ENCODE peak calls at places on chromosomes 13 and 19, in nine cellular contexts. One of them, this sample, is unnamed.

GRCh38 chr19:14022469-14022868 is 5.5 kb upstream of the RLN3 start:
- DNase-seq in left lung: no peak
- DNase-seq in body of pancreas: no peak
- DNase-seq in GM23338: no peak
- DNase-seq in mesothelial cell of epicardium: no peak
- DNase-seq in esophagus muscularis mucosa: no peak
- DNase-seq in ovary: no peak
- DNase-seq in B cell: no peak
- DNase-seq in uterus: no peak
- DNase-seq in this sample: no peak

GRCh38 chr19:34588249-34588648 is 88.7 kb downstream of the SCGB2B2 start:
- DNase-seq in esophagus muscularis mucosa: no peak
- DNase-seq in mesothelial cell of epicardium: no peak
- DNase-seq in uterus: no peak
- DNase-seq in body of pancreas: no peak
- DNase-seq in ovary: no peak
- DNase-seq in GM23338: no peak
- DNase-seq in B cell: no peak
- DNase-seq in left lung: no peak
- DNase-seq in this sample: no peak

GRCh38 chr19:45103200-45103624 is 10.2 kb downstream of the PPP1R37 start:
- DNase-seq in ovary: peak
- DNase-seq in B cell: peak
- DNase-seq in mesothelial cell of epicardium: no peak
- DNase-seq in GM23338: no peak
- DNase-seq in body of pancreas: peak
- DNase-seq in left lung: no peak
- DNase-seq in uterus: no peak
- DNase-seq in esophagus muscularis mucosa: no peak
- DNase-seq in this sample: no peak

GRCh38 chr13:93004919-93005318 is 221.7 kb upstream of the GPC6 start:
- DNase-seq in mesothelial cell of epicardium: no peak
- DNase-seq in GM23338: peak
- DNase-seq in B cell: no peak
- DNase-seq in left lung: no peak
- DNase-seq in uterus: no peak
- DNase-seq in ovary: no peak
- DNase-seq in esophagus muscularis mucosa: no peak
- DNase-seq in body of pancreas: no peak
- DNase-seq in this sample: no peak

GRCh38 chr13:112128052-112128610 is 61.2 kb downstream of the SOX1 start:
- DNase-seq in B cell: no peak
- DNase-seq in esophagus muscularis mucosa: no peak
- DNase-seq in body of pancreas: no peak
- DNase-seq in mesothelial cell of epicardium: no peak
- DNase-seq in uterus: no peak
- DNase-seq in ovary: no peak
- DNase-seq in left lung: no peak
- DNase-seq in GM23338: no peak
- DNase-seq in this sample: no peak

GRCh38 chr13:92103673-92104296 is 705.4 kb downstream of the GPC5 start:
- DNase-seq in esophagus muscularis mucosa: no peak
- DNase-seq in GM23338: peak
- DNase-seq in uterus: no peak
- DNase-seq in ovary: no peak
- DNase-seq in left lung: no peak
- DNase-seq in body of pancreas: no peak
- DNase-seq in B cell: no peak
- DNase-seq in mesothelial cell of epicardium: no peak
- DNase-seq in this sample: no peak

GRCh38 chr19:35354898-35355297 is 3.4 kb upstream of the FFAR3 start:
- DNase-seq in GM23338: no peak
- DNase-seq in B cell: no peak
- DNase-seq in mesothelial cell of epicardium: no peak
- DNase-seq in uterus: no peak
- DNase-seq in ovary: no peak
- DNase-seq in esophagus muscularis mucosa: no peak
- DNase-seq in body of pancreas: no peak
- DNase-seq in left lung: no peak
- DNase-seq in this sample: no peak

GRCh38 chr19:4115050-4115817 is 8.7 kb downstream of the MAP2K2 start:
- DNase-seq in GM23338: no peak
- DNase-seq in B cell: peak
- DNase-seq in ovary: no peak
- DNase-seq in body of pancreas: no peak
- DNase-seq in esophagus muscularis mucosa: no peak
- DNase-seq in uterus: no peak
- DNase-seq in mesothelial cell of epicardium: no peak
- DNase-seq in left lung: no peak
- DNase-seq in this sample: no peak

GRCh38 chr13:24168392-24168750 is 7.9 kb downstream of the SPATA13 start:
- DNase-seq in B cell: no peak
- DNase-seq in ovary: no peak
- DNase-seq in mesothelial cell of epicardium: no peak
- DNase-seq in body of pancreas: no peak
- DNase-seq in GM23338: no peak
- DNase-seq in uterus: no peak
- DNase-seq in esophagus muscularis mucosa: no peak
- DNase-seq in left lung: no peak
- DNase-seq in this sample: no peak

GRCh38 chr13:83386609-83387008 is 495.7 kb downstream of the SLITRK1 start:
- DNase-seq in B cell: no peak
- DNase-seq in mesothelial cell of epicardium: no peak
- DNase-seq in body of pancreas: no peak
- DNase-seq in left lung: no peak
- DNase-seq in ovary: no peak
- DNase-seq in esophagus muscularis mucosa: no peak
- DNase-seq in uterus: no peak
- DNase-seq in GM23338: no peak
- DNase-seq in this sample: no peak

GRCh38 chr19:48798937-48799336 is 11.9 kb downstream of the BCAT2 start:
- DNase-seq in uterus: no peak
- DNase-seq in GM23338: peak
- DNase-seq in mesothelial cell of epicardium: no peak
- DNase-seq in ovary: no peak
- DNase-seq in esophagus muscularis mucosa: no peak
- DNase-seq in B cell: no peak
- DNase-seq in body of pancreas: no peak
- DNase-seq in left lung: no peak
- DNase-seq in this sample: no peak

GRCh38 chr13:95862401-95862800 is 185.5 kb downstream of the DNAJC3 start:
- DNase-seq in uterus: no peak
- DNase-seq in esophagus muscularis mucosa: no peak
- DNase-seq in B cell: no peak
- DNase-seq in left lung: no peak
- DNase-seq in ovary: no peak
- DNase-seq in GM23338: no peak
- DNase-seq in mesothelial cell of epicardium: no peak
- DNase-seq in body of pancreas: no peak
- DNase-seq in this sample: no peak

GRCh38 chr13:34000955-34001354 is 183.0 kb downstream of the RFC3 start:
- DNase-seq in GM23338: no peak
- DNase-seq in mesothelial cell of epicardium: no peak
- DNase-seq in esophagus muscularis mucosa: no peak
- DNase-seq in left lung: no peak
- DNase-seq in uterus: no peak
- DNase-seq in body of pancreas: no peak
- DNase-seq in B cell: no peak
- DNase-seq in ovary: no peak
- DNase-seq in this sample: no peak

DNA sequence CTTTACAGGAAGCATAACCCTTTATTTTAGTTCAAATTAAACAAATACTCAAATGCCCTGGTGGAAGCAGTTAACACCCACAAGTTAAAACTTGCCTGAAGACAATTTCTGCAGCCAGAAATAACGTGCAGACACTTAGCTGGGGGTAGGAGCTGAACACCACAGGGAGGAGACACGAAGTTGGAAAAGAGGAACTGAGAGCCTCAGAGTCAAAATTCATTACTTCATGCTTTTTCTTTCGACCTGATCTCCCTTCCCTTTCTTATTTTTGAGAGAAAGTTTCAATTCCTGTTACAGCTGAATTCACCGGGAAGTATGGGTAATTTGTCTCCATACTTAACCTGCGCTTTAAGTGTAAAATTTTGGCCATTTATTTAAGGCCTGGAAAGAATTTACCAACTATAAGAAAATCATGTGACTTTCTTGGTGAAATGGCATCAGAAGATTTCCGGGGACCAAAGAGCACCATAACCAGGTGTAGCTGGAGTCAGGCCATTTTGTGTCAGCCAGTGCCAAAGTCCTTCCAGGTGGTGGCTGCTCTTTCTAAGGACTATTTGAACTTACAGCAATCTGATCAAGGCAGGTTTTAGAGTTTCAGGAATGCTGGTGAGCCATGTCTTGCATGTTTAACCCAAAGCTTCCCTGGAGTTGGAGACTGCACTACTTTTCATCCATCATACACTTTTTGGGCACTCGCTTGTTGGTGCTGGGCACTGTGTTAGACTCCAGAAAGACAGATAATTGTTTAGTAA is 46.5 kb upstream of the RCBTB2 start:
- DNase-seq in mesothelial cell of epicardium: no peak
- DNase-seq in ovary: no peak
- DNase-seq in B cell: peak
- DNase-seq in uterus: no peak
- DNase-seq in esophagus muscularis mucosa: peak
- DNase-seq in body of pancreas: peak
- DNase-seq in GM23338: no peak
- DNase-seq in left lung: no peak
- DNase-seq in this sample: no peak
- TF ChIP-seq CTCF in mesothelial cell of epicardium: no peak
- TF ChIP-seq CTCF in ovary: no peak
- TF ChIP-seq CTCF in B cell: no peak
- TF ChIP-seq CTCF in uterus: no peak
- TF ChIP-seq CTCF in esophagus muscularis mucosa: no peak
- TF ChIP-seq CTCF in body of pancreas: no peak
- TF ChIP-seq CTCF in GM23338: no peak
- TF ChIP-seq CTCF in left lung: no peak
- TF ChIP-seq CTCF in this sample: no peak

DNA sequence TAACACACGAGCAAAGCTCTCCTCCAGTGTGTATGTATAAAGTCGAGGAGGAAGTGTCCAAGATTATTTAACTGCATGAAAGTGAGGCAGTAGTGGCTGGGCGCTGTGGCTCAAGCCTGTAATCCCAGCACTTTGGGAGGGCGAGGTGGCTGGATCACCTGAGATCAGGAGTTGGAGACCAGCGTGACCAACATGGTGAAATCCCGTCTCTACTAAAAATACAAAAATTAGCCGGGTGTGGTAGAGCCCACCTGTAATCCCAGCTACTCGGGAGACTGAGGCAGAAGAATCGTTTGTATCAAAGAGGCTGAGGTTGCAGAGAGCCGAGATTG is 1.2 kb upstream of the ZNF20 start:
- DNase-seq in esophagus muscularis mucosa: no peak
- DNase-seq in GM23338: no peak
- DNase-seq in uterus: no peak
- DNase-seq in B cell: no peak
- DNase-seq in ovary: no peak
- DNase-seq in left lung: no peak
- DNase-seq in body of pancreas: no peak
- DNase-seq in mesothelial cell of epicardium: no peak
- DNase-seq in this sample: no peak
- TF ChIP-seq CTCF in esophagus muscularis mucosa: no peak
- TF ChIP-seq CTCF in GM23338: no peak
- TF ChIP-seq CTCF in uterus: no peak
- TF ChIP-seq CTCF in B cell: peak
- TF ChIP-seq CTCF in ovary: peak
- TF ChIP-seq CTCF in left lung: peak
- TF ChIP-seq CTCF in body of pancreas: no peak
- TF ChIP-seq CTCF in mesothelial cell of epicardium: peak
- TF ChIP-seq CTCF in this sample: no peak

GRCh38 chr19:10699650-10700335 is 1.4 kb upstream of the QTRT1 start:
- DNase-seq in body of pancreas: peak
- DNase-seq in B cell: no peak
- DNase-seq in ovary: no peak
- DNase-seq in uterus: no peak
- DNase-seq in GM23338: peak
- DNase-seq in mesothelial cell of epicardium: no peak
- DNase-seq in left lung: no peak
- DNase-seq in esophagus muscularis mucosa: no peak
- DNase-seq in this sample: no peak

GRCh38 chr19:10706990-10707389 is 5.8 kb downstream of the QTRT1 start:
- DNase-seq in uterus: no peak
- DNase-seq in mesothelial cell of epicardium: no peak
- DNase-seq in esophagus muscularis mucosa: no peak
- DNase-seq in body of pancreas: no peak
- DNase-seq in ovary: no peak
- DNase-seq in left lung: no peak
- DNase-seq in B cell: no peak
- DNase-seq in GM23338: no peak
- DNase-seq in this sample: no peak

GRCh38 chr19:10707440-10707839 is 6.2 kb downstream of the QTRT1 start:
- DNase-seq in uterus: no peak
- DNase-seq in left lung: no peak
- DNase-seq in esophagus muscularis mucosa: no peak
- DNase-seq in body of pancreas: no peak
- DNase-seq in GM23338: no peak
- DNase-seq in mesothelial cell of epicardium: no peak
- DNase-seq in ovary: no peak
- DNase-seq in B cell: no peak
- DNase-seq in this sample: no peak

GRCh38 chr19:10701955-10702307 is 692 bp downstream of the QTRT1 start:
- DNase-seq in B cell: no peak
- DNase-seq in body of pancreas: no peak
- DNase-seq in mesothelial cell of epicardium: peak
- DNase-seq in esophagus muscularis mucosa: no peak
- DNase-seq in left lung: no peak
- DNase-seq in ovary: no peak
- DNase-seq in GM23338: peak
- DNase-seq in uterus: no peak
- DNase-seq in this sample: no peak
- TF ChIP-seq CTCF in B cell: no peak
- TF ChIP-seq CTCF in body of pancreas: no peak
- TF ChIP-seq CTCF in mesothelial cell of epicardium: no peak
- TF ChIP-seq CTCF in esophagus muscularis mucosa: no peak
- TF ChIP-seq CTCF in left lung: no peak
- TF ChIP-seq CTCF in ovary: no peak
- TF ChIP-seq CTCF in GM23338: peak
- TF ChIP-seq CTCF in uterus: no peak
- TF ChIP-seq CTCF in this sample: no peak

DNA sequence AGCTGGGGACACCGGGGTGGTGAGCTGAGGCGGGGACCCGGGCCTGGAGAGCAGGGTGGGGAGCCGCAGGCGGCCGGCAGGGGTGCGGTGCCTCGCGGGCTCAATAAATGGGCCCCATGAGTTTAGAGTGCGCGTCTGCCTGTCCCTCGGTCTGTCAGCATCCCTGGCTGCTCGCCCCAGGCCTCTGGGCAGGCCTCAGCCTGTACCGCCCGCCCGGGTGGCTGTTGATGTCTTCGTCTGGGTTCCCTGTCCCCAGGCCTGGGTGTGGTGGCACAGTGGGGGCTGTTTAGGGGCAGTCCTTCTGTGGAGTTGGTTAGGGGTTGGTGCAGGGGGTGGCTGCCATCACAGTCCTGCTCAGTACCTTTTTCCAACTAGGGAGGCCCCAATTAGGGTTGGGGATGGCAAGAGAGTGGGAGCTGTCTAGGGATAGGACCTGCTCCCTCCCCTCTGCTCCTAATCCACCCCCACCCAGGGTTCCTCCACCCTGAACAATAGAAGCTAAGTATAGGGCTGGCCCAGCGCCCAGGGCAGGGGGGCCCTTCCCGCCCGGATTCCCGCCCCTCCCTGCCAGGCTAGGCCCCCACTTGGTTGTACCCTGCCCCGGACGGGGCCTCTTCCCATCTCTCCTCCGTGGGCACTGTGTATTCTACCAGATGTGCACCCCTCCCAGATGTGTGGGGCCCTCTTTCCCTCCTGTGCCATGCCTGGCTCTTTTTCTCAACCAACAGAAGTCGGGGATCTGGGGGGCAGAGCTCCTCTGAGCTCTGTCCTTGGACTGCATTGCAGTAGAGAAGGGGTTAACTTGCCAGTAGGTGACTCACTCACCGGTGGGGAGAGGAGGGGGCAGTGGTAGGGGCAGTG is 12.4 kb downstream of the CIC start:
- DNase-seq in esophagus muscularis mucosa: no peak
- DNase-seq in body of pancreas: peak
- DNase-seq in B cell: peak
- DNase-seq in left lung: peak
- DNase-seq in ovary: peak
- DNase-seq in GM23338: peak
- DNase-seq in uterus: peak
- DNase-seq in mesothelial cell of epicardium: no peak
- DNase-seq in this sample: no peak
- TF ChIP-seq CTCF in esophagus muscularis mucosa: no peak
- TF ChIP-seq CTCF in body of pancreas: no peak
- TF ChIP-seq CTCF in B cell: no peak
- TF ChIP-seq CTCF in left lung: no peak
- TF ChIP-seq CTCF in ovary: no peak
- TF ChIP-seq CTCF in GM23338: no peak
- TF ChIP-seq CTCF in uterus: no peak
- TF ChIP-seq CTCF in mesothelial cell of epicardium: no peak
- TF ChIP-seq CTCF in this sample: peak

This sample was measured in progenitor cell of endocrine pancreas.